ENCODE peak calls at places on chromosome 13, in seven cellular contexts. E is GM10248; S is right lobe of liver; I is transverse colon; Y is stimulated activated CD4-positive, alpha-beta T cell treated with anti-CD3 and anti-CD28 coated beads, TNF-alpha, amount 100 ng/mL, for 1 hour; W is NCI-H82; M is stimulated activated naive CD4-positive, alpha-beta T cell. O is an unnamed sample.

GRCh38 chr13:95002126-95002525 is 289.8 kb upstream of the SOX21 start:
- DNase-seq in M (no peak), Y (no peak), E (no peak), W (no peak), I (no peak), S (no peak), O (no peak)

GRCh38 chr13:25468330-25469178 is 96.8 kb downstream of the ATP8A2 start:
- DNase-seq in I (no peak), S (no peak), Y (no peak), M (no peak), E (peak; percentile 31), W (peak; percentile 87), O (peak; percentile 58)

GRCh38 chr13:19581675-19582074 is 20.3 kb upstream of the TPTE2 start:
- DNase-seq in W (no peak), E (no peak), M (no peak), I (no peak), Y (no peak), S (no peak), O (no peak)

GRCh38 chr13:114053026-114053425 is 79.2 kb upstream of the C13orf46 start:
- DNase-seq in I (no peak), M (no peak), W (no peak), E (no peak), Y (no peak), S (no peak), O (no peak)

GRCh38 chr13:27375686-27376326 is 48.6 kb upstream of the GTF3A start:
- DNase-seq in W (peak; percentile 80), S (no peak), E (peak; percentile 60), M (peak; percentile 35), Y (no peak), I (peak; percentile 72), O (peak; percentile 49)

GRCh38 chr13:39105110-39105509 is 66.9 kb downstream of the NHLRC3 start:
- DNase-seq in S (no peak), M (no peak), E (no peak), W (peak; percentile 99), I (no peak), Y (no peak), O (peak; percentile 86)

GRCh38 chr13:84439108-84439507 is 556.8 kb upstream of the SLITRK1 start:
- DNase-seq in S (no peak), I (no peak), W (no peak), Y (no peak), M (no peak), E (no peak), O (no peak)

GRCh38 chr13:59352600-59352999 is 811.1 kb downstream of the DIAPH3 start:
- DNase-seq in Y (no peak), I (no peak), W (no peak), S (no peak), M (no peak), E (no peak), O (no peak)

GRCh38 chr13:43229506-43229905 is 206.1 kb downstream of the DNAJC15 start:
- DNase-seq in I (no peak), E (no peak), Y (no peak), M (no peak), S (no peak), W (no peak), O (no peak)

GRCh38 chr13:85379991-85380390 is 419.2 kb downstream of the SLITRK6 start:
- DNase-seq in M (no peak), S (no peak), I (no peak), W (peak; percentile 57), E (no peak), Y (no peak), O (no peak)

GRCh38 chr13:52862358-52863206 is 14.1 kb upstream of the PCDH8 start:
- DNase-seq in E (peak; percentile 43), M (no peak), W (peak; percentile 79), Y (no peak), I (peak; percentile 44), S (no peak), O (peak; percentile 58)

GRCh38 chr13:21913010-21913409 is 242.1 kb downstream of the FGF9 start:
- DNase-seq in W (no peak), M (no peak), Y (no peak), S (no peak), E (peak; percentile 34), I (no peak), O (peak; percentile 56)

GRCh38 chr13:33260168-33261098 is 25.1 kb downstream of the STARD13 start:
- DNase-seq in I (no peak), Y (no peak), S (peak; percentile 61), E (no peak), M (no peak), W (no peak), O (peak; percentile 93)

GRCh38 chr13:110376120-110376519 is 69.0 kb downstream of the COL4A2 start:
- DNase-seq in E (no peak), S (no peak), M (no peak), Y (no peak), I (no peak), W (no peak), O (no peak)

GRCh38 chr13:96091932-96092253 is 2.0 kb downstream of the HS6ST3 start:
- DNase-seq in S (no peak), W (peak; percentile 88), I (no peak), M (no peak), E (no peak), Y (no peak), O (no peak)

GRCh38 chr13:35988648-35989081 is 142.5 kb downstream of the DCLK1 start:
- DNase-seq in S (no peak), W (no peak), E (no peak), M (no peak), Y (no peak), I (no peak), O (peak; percentile 69)

GRCh38 chr13:92830821-92831220 is 395.8 kb upstream of the GPC6 start:
- DNase-seq in W (no peak), I (no peak), S (no peak), E (no peak), M (no peak), Y (no peak), O (no peak)

GRCh38 chr13:25171517-25172302 is at the start of gene AMER2:
- DNase-seq in S (no peak), E (peak; percentile 46), W (peak; percentile 97), Y (no peak), M (no peak), I (peak; percentile 11), O (peak; percentile 60)

GRCh38 chr13:98449273-98449672 is 127.6 kb downstream of the STK24 start:
- DNase-seq in Y (no peak), E (no peak), S (no peak), W (no peak), M (no peak), I (no peak), O (no peak)

GRCh38 chr13:95301135-95301946 is at the start of gene ABCC4:
- DNase-seq in I (peak; percentile 73), S (peak; percentile 72), W (peak; percentile 93), Y (no peak), M (peak; percentile 48), E (peak; percentile 90), O (peak; percentile 77)

GRCh38 chr13:34675626-34676025 is 266.4 kb upstream of the NBEA start:
- DNase-seq in Y (no peak), S (no peak), W (peak; percentile 30), M (no peak), I (no peak), E (no peak), O (no peak)

GRCh38 chr13:38905861-38906260 is 84.8 kb downstream of the STOML3 start:
- DNase-seq in W (peak; percentile 82), Y (no peak), S (no peak), I (no peak), E (no peak), M (no peak), O (no peak)

GRCh38 chr13:100212904-100213538 is 124.1 kb downstream of the PCCA start:
- DNase-seq in I (no peak), S (no peak), E (no peak), M (no peak), W (no peak), Y (no peak), O (no peak)

GRCh38 chr13:83232626-83233025 is 649.6 kb downstream of the SLITRK1 start:
- DNase-seq in Y (no peak), S (no peak), W (no peak), E (no peak), M (no peak), I (no peak), O (no peak)

GRCh38 chr13:20359335-20359734 is 127.2 kb upstream of the GJB6 start:
- DNase-seq in Y (no peak), M (no peak), E (no peak), I (no peak), W (no peak), S (no peak), O (no peak)

GRCh38 chr13:77492982-77493381 is 42.5 kb upstream of the SCEL start:
- DNase-seq in S (no peak), E (peak; percentile 31), W (peak; percentile 98), M (peak; percentile 5), Y (no peak), I (no peak), O (peak; percentile 87)

GRCh38 chr13:21672811-21673591 is 2.1 kb downstream of the FGF9 start:
- DNase-seq in M (no peak), E (peak; percentile 14), W (no peak), I (no peak), Y (no peak), S (no peak), O (peak; percentile 59)

GRCh38 chr13:82606008-82606407 is 1276.3 kb downstream of the SLITRK1 start:
- DNase-seq in M (no peak), I (no peak), W (no peak), E (no peak), Y (no peak), S (no peak), O (no peak)

GRCh38 chr13:21058361-21058760 is 3.0 kb downstream of the LATS2 start:
- DNase-seq in M (no peak), S (no peak), Y (no peak), E (no peak), I (no peak), W (no peak), O (no peak)

GRCh38 chr13:56201834-56202233 is 938.9 kb upstream of the PRR20A start:
- DNase-seq in W (no peak), S (no peak), M (no peak), I (no peak), Y (no peak), E (no peak), O (no peak)

GRCh38 chr13:40536443-40537113 is 129.9 kb downstream of the FOXO1 start:
- DNase-seq in E (no peak), M (no peak), S (peak; percentile 86), I (peak; percentile 52), Y (no peak), W (no peak), O (peak; percentile 3)

GRCh38 chr13:45196622-45197021 is 4.2 kb downstream of the KCTD4 start:
- DNase-seq in E (no peak), Y (no peak), I (no peak), S (no peak), M (no peak), W (no peak), O (no peak)

GRCh38 chr13:20616059-20616797 is 49.3 kb downstream of the IFT88 start:
- DNase-seq in M (no peak), Y (no peak), S (no peak), E (no peak), W (no peak), I (no peak), O (no peak)

GRCh38 chr13:113044431-113045114 is 61.0 kb upstream of the F7 start:
- DNase-seq in M (no peak), Y (no peak), E (no peak), W (peak; percentile 30), S (no peak), I (no peak), O (peak; percentile 77)

GRCh38 chr13:49060698-49061387 is 85.1 kb downstream of the FNDC3A start:
- DNase-seq in S (no peak), W (peak; percentile 7), M (no peak), I (no peak), Y (no peak), E (no peak), O (no peak)

GRCh38 chr13:26968431-26969335 is 202.9 kb downstream of the USP12 start:
- DNase-seq in Y (no peak), I (peak; percentile 86), S (peak; percentile 91), W (peak; percentile 77), E (no peak), M (no peak), O (no peak)

GRCh38 chr13:26457212-26457611 is 100.3 kb upstream of the WASF3 start:
- DNase-seq in S (no peak), M (no peak), Y (no peak), E (no peak), I (no peak), W (no peak), O (no peak)

GRCh38 chr13:113589961-113590339 is 5.4 kb downstream of the TFDP1 start:
- DNase-seq in W (no peak), S (no peak), M (no peak), E (peak; percentile 7), I (peak; percentile 4), Y (no peak), O (no peak)

O was measured in NCI-H69.